ENCODE peak calls at places on chromosomes 6 and 20, in seven cellular contexts. One of them, this sample, is unnamed.
A peak's percentile ranks its signal among the peaks of the same experiment; 100 is the strongest.

GRCh38 chr20:35004749-35005462 is 49.2 kb downstream of the MYH7B start:
- DNase-seq in fibroblast of lung: no peak
- DNase-seq in WERI-Rb-1: no peak
- DNase-seq in mammary epithelial cell: no peak
- DNase-seq in IMR-90: no peak
- DNase-seq in lung: no peak
- DNase-seq in GM23338: no peak
- DNase-seq in this sample: no peak

GRCh38 chr20:45444050-45444449 is 25.5 kb upstream of the WFDC2 start:
- DNase-seq in fibroblast of lung: no peak
- DNase-seq in WERI-Rb-1: no peak
- DNase-seq in mammary epithelial cell: no peak
- DNase-seq in IMR-90: no peak
- DNase-seq in lung: no peak
- DNase-seq in GM23338: no peak
- DNase-seq in this sample: no peak

GRCh38 chr20:64254571-64255360 is 782 bp upstream of the PCMTD2 start:
- DNase-seq in fibroblast of lung: no peak
- DNase-seq in WERI-Rb-1: no peak
- DNase-seq in mammary epithelial cell: no peak
- DNase-seq in IMR-90: no peak
- DNase-seq in lung: no peak
- DNase-seq in GM23338: no peak
- DNase-seq in this sample: no peak

GRCh38 chr20:45291526-45291925 is 15.1 kb upstream of the RBPJL start:
- DNase-seq in fibroblast of lung: no peak
- DNase-seq in WERI-Rb-1: no peak
- DNase-seq in mammary epithelial cell: no peak
- DNase-seq in IMR-90: no peak
- DNase-seq in lung: no peak
- DNase-seq in GM23338: no peak
- DNase-seq in this sample: no peak

GRCh38 chr20:31853481-31853880 is 8.1 kb upstream of the FOXS1 start:
- DNase-seq in fibroblast of lung: no peak
- DNase-seq in WERI-Rb-1: no peak
- DNase-seq in mammary epithelial cell: no peak
- DNase-seq in IMR-90: no peak
- DNase-seq in lung: no peak
- DNase-seq in GM23338: no peak
- DNase-seq in this sample: no peak

GRCh38 chr6:157058574-157058973 is 264.7 kb downstream of the TMEM242 start:
- DNase-seq in fibroblast of lung: no peak
- DNase-seq in WERI-Rb-1: no peak
- DNase-seq in mammary epithelial cell: no peak
- DNase-seq in IMR-90: no peak
- DNase-seq in lung: no peak
- DNase-seq in GM23338: no peak
- DNase-seq in this sample: no peak

GRCh38 chr6:56513631-56514030 is 129.1 kb downstream of the DST start:
- DNase-seq in fibroblast of lung: no peak
- DNase-seq in WERI-Rb-1: no peak
- DNase-seq in mammary epithelial cell: no peak
- DNase-seq in IMR-90: peak; percentile 25
- DNase-seq in lung: no peak
- DNase-seq in GM23338: no peak
- DNase-seq in this sample: no peak

GRCh38 chr6:2630891-2631458 is 119.7 kb downstream of the MYLK4 start:
- DNase-seq in fibroblast of lung: peak; percentile 89
- DNase-seq in WERI-Rb-1: no peak
- DNase-seq in mammary epithelial cell: peak; percentile 41
- DNase-seq in IMR-90: peak; percentile 98
- DNase-seq in lung: no peak
- DNase-seq in GM23338: no peak
- DNase-seq in this sample: peak; percentile 94

GRCh38 chr6:84093405-84094049 is 60.0 kb downstream of the MRAP2 start:
- DNase-seq in fibroblast of lung: no peak
- DNase-seq in WERI-Rb-1: no peak
- DNase-seq in mammary epithelial cell: no peak
- DNase-seq in IMR-90: no peak
- DNase-seq in lung: no peak
- DNase-seq in GM23338: no peak
- DNase-seq in this sample: no peak
- H3K4me3 ChIP-seq in fibroblast of lung: no peak overlapping the region
- H3K4me3 ChIP-seq in WERI-Rb-1: no peak overlapping the region
- H3K4me3 ChIP-seq in mammary epithelial cell: no peak overlapping the region
- H3K4me3 ChIP-seq in IMR-90: no peak overlapping the region
- H3K4me3 ChIP-seq in lung: no peak overlapping the region
- H3K4me3 ChIP-seq in GM23338: no peak overlapping the region
- H3K4me3 ChIP-seq in this sample: no peak overlapping the region

GRCh38 chr6:26204332-26205160 is 117.3 kb downstream of the HFE start:
- DNase-seq in fibroblast of lung: peak; percentile 100
- DNase-seq in WERI-Rb-1: peak; percentile 99
- DNase-seq in mammary epithelial cell: peak; percentile 95
- DNase-seq in IMR-90: peak; percentile 99
- DNase-seq in lung: peak; percentile 87
- DNase-seq in GM23338: peak; percentile 99
- DNase-seq in this sample: peak; percentile 100
- TF ChIP-seq CTCF in fibroblast of lung: peak; percentile 39
- TF ChIP-seq CTCF in WERI-Rb-1: peak; percentile 39
- TF ChIP-seq CTCF in mammary epithelial cell: peak; percentile 11
- TF ChIP-seq CTCF in IMR-90: peak; percentile 53
- TF ChIP-seq CTCF in lung: no peak
- TF ChIP-seq CTCF in GM23338: no peak
- TF ChIP-seq CTCF in this sample: peak; percentile 50

GRCh38 chr6:138795809-138796469 is at the start of gene ECT2L:
- DNase-seq in fibroblast of lung: peak; percentile 68
- DNase-seq in WERI-Rb-1: no peak
- DNase-seq in mammary epithelial cell: peak; percentile 40
- DNase-seq in IMR-90: no peak
- DNase-seq in lung: peak; percentile 74
- DNase-seq in GM23338: peak; percentile 92
- DNase-seq in this sample: peak; percentile 64
- H3K4me3 ChIP-seq in fibroblast of lung: peak within 1 kb of the TSS; percentile 44
- H3K4me3 ChIP-seq in WERI-Rb-1: no peak within 1 kb of the TSS
- H3K4me3 ChIP-seq in mammary epithelial cell: peak within 1 kb of the TSS; percentile 28
- H3K4me3 ChIP-seq in IMR-90: no peak within 1 kb of the TSS
- H3K4me3 ChIP-seq in lung: no peak within 1 kb of the TSS
- H3K4me3 ChIP-seq in GM23338: peak within 1 kb of the TSS; percentile 65
- H3K4me3 ChIP-seq in this sample: peak within 1 kb of the TSS; percentile 56

DNA sequence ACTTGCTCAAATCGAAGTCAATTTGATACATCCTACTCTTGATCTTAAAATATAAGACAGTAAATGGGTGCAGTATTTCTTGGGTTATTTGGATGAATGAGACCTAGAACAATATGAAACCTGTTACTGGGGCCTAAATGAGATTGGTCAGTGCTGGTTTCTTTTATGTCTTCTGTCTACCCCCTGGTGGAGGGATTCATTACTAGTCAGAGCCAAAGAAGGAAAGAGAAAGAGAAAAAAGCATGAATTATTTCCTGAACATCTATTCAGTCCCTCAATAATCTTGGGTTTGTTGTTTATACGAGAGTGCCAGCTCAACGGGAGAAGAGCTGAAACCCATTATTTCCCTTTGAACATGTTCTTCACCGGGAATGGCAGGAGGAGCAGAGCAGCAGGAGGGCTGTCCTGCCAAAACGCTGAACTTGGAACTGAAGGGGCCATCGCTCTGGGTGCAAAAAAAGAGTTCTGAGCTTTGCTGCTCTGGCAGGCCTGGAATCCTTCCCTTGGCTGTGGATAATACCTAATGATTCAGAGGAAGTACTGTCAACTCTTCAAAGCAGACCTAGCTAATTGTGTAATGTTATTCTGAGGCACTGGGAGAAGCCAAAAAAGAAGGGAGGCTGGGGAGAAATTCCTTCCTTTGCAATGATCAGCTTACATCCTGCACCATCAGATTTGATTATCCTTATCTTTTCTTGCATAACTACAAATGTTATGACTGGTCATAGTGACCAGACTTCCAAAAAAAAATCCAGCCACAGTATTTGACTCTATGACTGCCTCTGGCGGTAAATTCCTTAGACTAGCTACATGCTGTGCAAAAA is 72.0 kb downstream of the BLOC1S5 start:
- DNase-seq in fibroblast of lung: peak; percentile 70
- DNase-seq in WERI-Rb-1: no peak
- DNase-seq in mammary epithelial cell: peak; percentile 28
- DNase-seq in IMR-90: peak; percentile 92
- DNase-seq in lung: no peak
- DNase-seq in GM23338: peak; percentile 59
- DNase-seq in this sample: peak; percentile 86
- TF ChIP-seq CTCF in fibroblast of lung: peak; percentile 53
- TF ChIP-seq CTCF in WERI-Rb-1: peak; percentile 42
- TF ChIP-seq CTCF in mammary epithelial cell: peak; percentile 30
- TF ChIP-seq CTCF in IMR-90: peak; percentile 56
- TF ChIP-seq CTCF in lung: peak; percentile 17
- TF ChIP-seq CTCF in GM23338: peak; percentile 59
- TF ChIP-seq CTCF in this sample: peak; percentile 69